ENCODE peak calls at places on chromosomes 1 and 21, in six cellular contexts. G is hepatocyte, T is neural progenitor cell, N is substantia nigra, U is Peyer's patch, E is endodermal cell. H is an unnamed sample.

GRCh38 chr1:238176441-238176840 is 285.7 kb upstream of the ZP4 start:
- DNase-seq in G (no peak), T (peak; percentile 3), N (no peak), U (no peak), E (no peak), H (no peak)

GRCh38 chr1:218165687-218166088 is 119.4 kb upstream of the RRP15 start:
- DNase-seq in G (no peak), T (peak; percentile 32), N (no peak), U (no peak), E (no peak), H (no peak)

GRCh38 chr21:36557316-36557715 is 77.4 kb upstream of the CLDN14 start:
- DNase-seq in G (no peak), T (no peak), N (no peak), U (no peak), E (no peak), H (no peak)

GRCh38 chr1:156124557-156125483 is 10.3 kb downstream of the LMNA start:
- DNase-seq in G (no peak), T (no peak), N (no peak), U (no peak), E (peak; percentile 70), H (no peak)

GRCh38 chr1:59414406-59415133 is 117.7 kb downstream of the FGGY start:
- DNase-seq in G (no peak), T (no peak), N (no peak), U (no peak), E (no peak), H (no peak)

GRCh38 chr1:8463144-8463927 is 145.4 kb downstream of the SLC45A1 start:
- DNase-seq in G (peak; percentile 45), T (no peak), N (no peak), U (no peak), E (peak; percentile 64), H (no peak)

GRCh38 chr21:39650306-39650705 is 37.6 kb downstream of the B3GALT5 start:
- DNase-seq in G (no peak), T (no peak), N (no peak), U (no peak), E (no peak), H (no peak)

GRCh38 chr1:109133815-109134214 is 19.9 kb downstream of the ELAPOR1 start:
- DNase-seq in G (no peak), T (no peak), N (no peak), U (peak; percentile 20), E (no peak), H (peak; percentile 56)

GRCh38 chr1:201020647-201021332 is 2.7 kb downstream of the KIF21B start:
- DNase-seq in G (no peak), T (peak; percentile 93), N (no peak), U (peak; percentile 61), E (peak; percentile 87), H (peak; percentile 69)

GRCh38 chr21:43312011-43312410 is 114.9 kb downstream of the SIK1 start:
- DNase-seq in G (no peak), T (no peak), N (no peak), U (no peak), E (no peak), H (no peak)

GRCh38 chr1:120178799-120179419 is 2.6 kb upstream of the SEC22B start:
- DNase-seq in G (peak; percentile 4), T (peak; percentile 1), N (no peak), U (no peak), E (peak; percentile 43), H (no peak)
- H3K27ac ChIP-seq in G (peak overlapping the region; percentile 83), T (peak overlapping the region; percentile 8), N (no peak overlapping the region), U (no peak overlapping the region), E (no peak overlapping the region), H (no peak overlapping the region)

GRCh38 chr1:228360533-228361313 is 45.9 kb downstream of the TRIM11 start:
- DNase-seq in G (no peak), T (no peak), N (no peak), U (no peak), E (no peak), H (no peak)
- H3K27ac ChIP-seq in G (no peak overlapping the region), T (no peak overlapping the region), N (no peak overlapping the region), U (no peak overlapping the region), E (no peak overlapping the region), H (no peak overlapping the region)

DNA sequence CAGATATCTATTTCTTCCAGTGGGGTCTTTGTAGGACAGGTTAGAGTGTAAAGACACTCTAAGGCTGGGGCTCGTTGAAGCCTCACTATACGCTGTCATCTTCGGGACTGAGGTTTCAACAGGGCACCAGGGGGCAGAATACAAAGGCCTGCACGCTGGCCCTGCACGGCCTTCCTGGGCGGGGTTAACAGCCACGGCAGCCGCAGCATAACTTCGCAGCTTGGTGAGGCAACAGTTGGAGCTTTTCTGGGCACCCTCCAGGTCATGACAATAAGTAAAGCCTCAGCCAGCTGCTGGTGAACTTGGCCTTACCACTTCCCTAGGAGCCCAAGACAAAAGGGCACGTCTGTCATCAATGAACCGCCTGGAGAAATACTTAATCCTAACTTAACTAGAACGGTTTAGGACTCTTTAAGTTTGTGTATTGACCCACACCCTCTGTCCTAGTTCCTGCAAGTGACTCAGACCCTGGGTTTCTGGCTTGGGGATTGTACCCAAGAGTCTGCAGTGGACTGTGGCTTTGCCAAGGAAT is 2.3 kb upstream of the RUNX1 start:
- DNase-seq in G (peak; percentile 87), T (peak; percentile 87), N (peak; percentile 30), U (peak; percentile 81), E (peak; percentile 92), H (peak; percentile 34)
- H3K27ac ChIP-seq in G (peak overlapping the region; percentile 27), T (no peak overlapping the region), N (peak overlapping the region; percentile 13), U (peak overlapping the region; percentile 83), E (no peak overlapping the region), H (no peak overlapping the region)

GRCh38 chr1:227917081-227917950 is 30.4 kb downstream of the WNT9A start:
- DNase-seq in G (peak; percentile 47), T (peak; percentile 86), N (peak; percentile 36), U (no peak), E (peak; percentile 69), H (peak; percentile 74)
- H3K27ac ChIP-seq in G (no peak overlapping the region), T (no peak overlapping the region), N (peak overlapping the region; percentile 78), U (no peak overlapping the region), E (peak overlapping the region; percentile 57), H (no peak overlapping the region)

H was measured in dorsolateral prefrontal cortex.